ENCODE peak calls at places on chromosomes 5 and 9, in seven cellular contexts. One of them, this sample, is unnamed.

GRCh38 chr5:72093231-72093630 is 14.0 kb upstream of the MAP1B start:
- DNase-seq in GM12865: no peak
- DNase-seq in epithelial cell of esophagus: peak
- DNase-seq in GM13976: no peak
- DNase-seq in GM23338: no peak
- DNase-seq in fibroblast of mammary gland: peak
- DNase-seq in CD8-positive, alpha-beta T cell: no peak
- DNase-seq in this sample: no peak

GRCh38 chr5:61246768-61247307 is 84.6 kb upstream of the SMIM15 start:
- DNase-seq in GM12865: no peak
- DNase-seq in epithelial cell of esophagus: no peak
- DNase-seq in GM13976: no peak
- DNase-seq in GM23338: no peak
- DNase-seq in fibroblast of mammary gland: no peak
- DNase-seq in CD8-positive, alpha-beta T cell: no peak
- DNase-seq in this sample: no peak

GRCh38 chr5:4866131-4866659 is 273.9 kb upstream of the ADAMTS16 start:
- DNase-seq in GM12865: no peak
- DNase-seq in epithelial cell of esophagus: no peak
- DNase-seq in GM13976: no peak
- DNase-seq in GM23338: no peak
- DNase-seq in fibroblast of mammary gland: no peak
- DNase-seq in CD8-positive, alpha-beta T cell: no peak
- DNase-seq in this sample: no peak

GRCh38 chr9:77127071-77127470 is 50.3 kb upstream of the VPS13A start:
- DNase-seq in GM12865: no peak
- DNase-seq in epithelial cell of esophagus: no peak
- DNase-seq in GM13976: no peak
- DNase-seq in GM23338: no peak
- DNase-seq in fibroblast of mammary gland: no peak
- DNase-seq in CD8-positive, alpha-beta T cell: no peak
- DNase-seq in this sample: no peak

GRCh38 chr5:95995947-95996489 is 34.4 kb upstream of the ELL2 start:
- DNase-seq in GM12865: no peak
- DNase-seq in epithelial cell of esophagus: no peak
- DNase-seq in GM13976: no peak
- DNase-seq in GM23338: peak
- DNase-seq in fibroblast of mammary gland: no peak
- DNase-seq in CD8-positive, alpha-beta T cell: no peak
- DNase-seq in this sample: no peak

GRCh38 chr5:150757087-150757649 is 1.6 kb downstream of the DCTN4 start:
- DNase-seq in GM12865: no peak
- DNase-seq in epithelial cell of esophagus: peak
- DNase-seq in GM13976: no peak
- DNase-seq in GM23338: no peak
- DNase-seq in fibroblast of mammary gland: peak
- DNase-seq in CD8-positive, alpha-beta T cell: no peak
- DNase-seq in this sample: no peak

GRCh38 chr9:88312517-88313103 is 75.6 kb upstream of the SPIN1 start:
- DNase-seq in GM12865: no peak
- DNase-seq in epithelial cell of esophagus: no peak
- DNase-seq in GM13976: no peak
- DNase-seq in GM23338: no peak
- DNase-seq in fibroblast of mammary gland: no peak
- DNase-seq in CD8-positive, alpha-beta T cell: no peak
- DNase-seq in this sample: no peak

GRCh38 chr9:77440057-77440456 is 208.1 kb downstream of the GNA14 start:
- DNase-seq in GM12865: no peak
- DNase-seq in epithelial cell of esophagus: no peak
- DNase-seq in GM13976: no peak
- DNase-seq in GM23338: peak
- DNase-seq in fibroblast of mammary gland: peak
- DNase-seq in CD8-positive, alpha-beta T cell: no peak
- DNase-seq in this sample: no peak

GRCh38 chr5:111259636-111260035 is 35.5 kb downstream of the CAMK4 start:
- DNase-seq in GM12865: no peak
- DNase-seq in epithelial cell of esophagus: no peak
- DNase-seq in GM13976: no peak
- DNase-seq in GM23338: no peak
- DNase-seq in fibroblast of mammary gland: no peak
- DNase-seq in CD8-positive, alpha-beta T cell: no peak
- DNase-seq in this sample: no peak

GRCh38 chr9:34540826-34541225 is 18.0 kb upstream of the ENHO start:
- DNase-seq in GM12865: no peak
- DNase-seq in epithelial cell of esophagus: peak
- DNase-seq in GM13976: no peak
- DNase-seq in GM23338: no peak
- DNase-seq in fibroblast of mammary gland: peak
- DNase-seq in CD8-positive, alpha-beta T cell: no peak
- DNase-seq in this sample: no peak

GRCh38 chr9:71001780-71002386 is 119.5 kb downstream of the TRPM3 start:
- DNase-seq in GM12865: peak
- DNase-seq in epithelial cell of esophagus: peak
- DNase-seq in GM13976: peak
- DNase-seq in GM23338: peak
- DNase-seq in fibroblast of mammary gland: peak
- DNase-seq in CD8-positive, alpha-beta T cell: no peak
- DNase-seq in this sample: peak

GRCh38 chr9:134908524-134909364 is 9.0 kb downstream of the FCN1 start:
- DNase-seq in GM12865: no peak
- DNase-seq in epithelial cell of esophagus: no peak
- DNase-seq in GM13976: no peak
- DNase-seq in GM23338: no peak
- DNase-seq in fibroblast of mammary gland: no peak
- DNase-seq in CD8-positive, alpha-beta T cell: no peak
- DNase-seq in this sample: no peak

GRCh38 chr5:172931001-172931536 is 28.2 kb upstream of the RPL26L1 start:
- DNase-seq in GM12865: peak
- DNase-seq in epithelial cell of esophagus: peak
- DNase-seq in GM13976: no peak
- DNase-seq in GM23338: no peak
- DNase-seq in fibroblast of mammary gland: peak
- DNase-seq in CD8-positive, alpha-beta T cell: no peak
- DNase-seq in this sample: no peak

GRCh38 chr9:4292781-4293180 is 7.1 kb downstream of the GLIS3 start:
- DNase-seq in GM12865: no peak
- DNase-seq in epithelial cell of esophagus: peak
- DNase-seq in GM13976: no peak
- DNase-seq in GM23338: no peak
- DNase-seq in fibroblast of mammary gland: peak
- DNase-seq in CD8-positive, alpha-beta T cell: no peak
- DNase-seq in this sample: no peak

GRCh38 chr9:137986268-137987099 is 108.9 kb downstream of the CACNA1B start:
- DNase-seq in GM12865: no peak
- DNase-seq in epithelial cell of esophagus: no peak
- DNase-seq in GM13976: no peak
- DNase-seq in GM23338: no peak
- DNase-seq in fibroblast of mammary gland: no peak
- DNase-seq in CD8-positive, alpha-beta T cell: no peak
- DNase-seq in this sample: no peak

GRCh38 chr5:91101777-91102379 is 281.2 kb downstream of the ARRDC3 start:
- DNase-seq in GM12865: peak
- DNase-seq in epithelial cell of esophagus: peak
- DNase-seq in GM13976: peak
- DNase-seq in GM23338: peak
- DNase-seq in fibroblast of mammary gland: peak
- DNase-seq in CD8-positive, alpha-beta T cell: no peak
- DNase-seq in this sample: peak

GRCh38 chr9:89448381-89448780 is 49.5 kb downstream of the SEMA4D start:
- DNase-seq in GM12865: no peak
- DNase-seq in epithelial cell of esophagus: no peak
- DNase-seq in GM13976: peak
- DNase-seq in GM23338: no peak
- DNase-seq in fibroblast of mammary gland: no peak
- DNase-seq in CD8-positive, alpha-beta T cell: no peak
- DNase-seq in this sample: peak

GRCh38 chr5:143683459-143683858 is 128.5 kb upstream of the HMHB1 start:
- DNase-seq in GM12865: no peak
- DNase-seq in epithelial cell of esophagus: peak
- DNase-seq in GM13976: no peak
- DNase-seq in GM23338: no peak
- DNase-seq in fibroblast of mammary gland: no peak
- DNase-seq in CD8-positive, alpha-beta T cell: no peak
- DNase-seq in this sample: no peak

GRCh38 chr5:135206862-135207261 is 172.8 kb upstream of the PITX1 start:
- DNase-seq in GM12865: no peak
- DNase-seq in epithelial cell of esophagus: no peak
- DNase-seq in GM13976: no peak
- DNase-seq in GM23338: no peak
- DNase-seq in fibroblast of mammary gland: no peak
- DNase-seq in CD8-positive, alpha-beta T cell: no peak
- DNase-seq in this sample: no peak

GRCh38 chr5:135205616-135206349 is 171.8 kb upstream of the PITX1 start:
- DNase-seq in GM12865: no peak
- DNase-seq in epithelial cell of esophagus: no peak
- DNase-seq in GM13976: no peak
- DNase-seq in GM23338: no peak
- DNase-seq in fibroblast of mammary gland: peak
- DNase-seq in CD8-positive, alpha-beta T cell: no peak
- DNase-seq in this sample: no peak

GRCh38 chr5:135204151-135204600 is 170.1 kb upstream of the PITX1 start:
- DNase-seq in GM12865: no peak
- DNase-seq in epithelial cell of esophagus: no peak
- DNase-seq in GM13976: no peak
- DNase-seq in GM23338: peak
- DNase-seq in fibroblast of mammary gland: no peak
- DNase-seq in CD8-positive, alpha-beta T cell: no peak
- DNase-seq in this sample: no peak

GRCh38 chr5:135203019-135203418 is 169.0 kb upstream of the PITX1 start:
- DNase-seq in GM12865: no peak
- DNase-seq in epithelial cell of esophagus: no peak
- DNase-seq in GM13976: no peak
- DNase-seq in GM23338: peak
- DNase-seq in fibroblast of mammary gland: no peak
- DNase-seq in CD8-positive, alpha-beta T cell: no peak
- DNase-seq in this sample: no peak

DNA sequence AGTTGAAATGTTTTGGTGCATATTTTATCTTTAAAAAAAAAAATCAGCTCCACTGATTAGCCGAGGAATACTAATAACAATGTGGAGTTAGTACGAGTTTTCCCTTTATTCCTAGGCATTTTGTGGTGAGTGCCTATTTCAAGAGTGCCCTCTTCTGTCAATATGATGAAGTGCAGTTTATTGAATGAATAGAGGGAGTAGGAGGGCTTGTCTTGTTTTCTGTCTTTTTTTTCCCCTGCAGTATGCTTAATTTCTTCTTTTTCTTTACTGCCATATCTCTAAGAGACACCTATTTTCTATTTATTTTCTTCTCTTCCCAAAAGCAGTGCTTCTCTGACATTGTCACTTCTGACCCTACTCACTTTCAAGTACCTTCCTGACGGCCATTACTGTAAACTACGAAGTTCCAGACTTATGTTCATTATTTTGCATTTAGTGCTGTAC is 169.6 kb upstream of the PITX1 start:
- DNase-seq in GM12865: peak
- DNase-seq in epithelial cell of esophagus: peak
- DNase-seq in GM13976: no peak
- DNase-seq in GM23338: peak
- DNase-seq in fibroblast of mammary gland: peak
- DNase-seq in CD8-positive, alpha-beta T cell: no peak
- DNase-seq in this sample: no peak
- TF ChIP-seq CTCF in GM12865: peak
- TF ChIP-seq CTCF in epithelial cell of esophagus: peak
- TF ChIP-seq CTCF in GM13976: peak
- TF ChIP-seq CTCF in GM23338: peak
- TF ChIP-seq CTCF in fibroblast of mammary gland: peak
- TF ChIP-seq CTCF in CD8-positive, alpha-beta T cell: no peak
- TF ChIP-seq CTCF in this sample: no peak

GRCh38 chr5:34903260-34903659 is 12.0 kb downstream of the RAD1 start:
- DNase-seq in GM12865: no peak
- DNase-seq in epithelial cell of esophagus: no peak
- DNase-seq in GM13976: no peak
- DNase-seq in GM23338: no peak
- DNase-seq in fibroblast of mammary gland: no peak
- DNase-seq in CD8-positive, alpha-beta T cell: no peak
- DNase-seq in this sample: no peak

GRCh38 chr5:34900660-34901059 is 14.6 kb downstream of the RAD1 start:
- DNase-seq in GM12865: no peak
- DNase-seq in epithelial cell of esophagus: no peak
- DNase-seq in GM13976: no peak
- DNase-seq in GM23338: no peak
- DNase-seq in fibroblast of mammary gland: no peak
- DNase-seq in CD8-positive, alpha-beta T cell: no peak
- DNase-seq in this sample: no peak

GRCh38 chr5:34905564-34905963 is 9.7 kb downstream of the RAD1 start:
- DNase-seq in GM12865: no peak
- DNase-seq in epithelial cell of esophagus: peak
- DNase-seq in GM13976: no peak
- DNase-seq in GM23338: peak
- DNase-seq in fibroblast of mammary gland: peak
- DNase-seq in CD8-positive, alpha-beta T cell: no peak
- DNase-seq in this sample: no peak
- TF ChIP-seq CTCF in GM12865: no peak
- TF ChIP-seq CTCF in epithelial cell of esophagus: peak
- TF ChIP-seq CTCF in GM13976: no peak
- TF ChIP-seq CTCF in GM23338: peak
- TF ChIP-seq CTCF in fibroblast of mammary gland: peak
- TF ChIP-seq CTCF in CD8-positive, alpha-beta T cell: no peak
- TF ChIP-seq CTCF in this sample: no peak

DNA sequence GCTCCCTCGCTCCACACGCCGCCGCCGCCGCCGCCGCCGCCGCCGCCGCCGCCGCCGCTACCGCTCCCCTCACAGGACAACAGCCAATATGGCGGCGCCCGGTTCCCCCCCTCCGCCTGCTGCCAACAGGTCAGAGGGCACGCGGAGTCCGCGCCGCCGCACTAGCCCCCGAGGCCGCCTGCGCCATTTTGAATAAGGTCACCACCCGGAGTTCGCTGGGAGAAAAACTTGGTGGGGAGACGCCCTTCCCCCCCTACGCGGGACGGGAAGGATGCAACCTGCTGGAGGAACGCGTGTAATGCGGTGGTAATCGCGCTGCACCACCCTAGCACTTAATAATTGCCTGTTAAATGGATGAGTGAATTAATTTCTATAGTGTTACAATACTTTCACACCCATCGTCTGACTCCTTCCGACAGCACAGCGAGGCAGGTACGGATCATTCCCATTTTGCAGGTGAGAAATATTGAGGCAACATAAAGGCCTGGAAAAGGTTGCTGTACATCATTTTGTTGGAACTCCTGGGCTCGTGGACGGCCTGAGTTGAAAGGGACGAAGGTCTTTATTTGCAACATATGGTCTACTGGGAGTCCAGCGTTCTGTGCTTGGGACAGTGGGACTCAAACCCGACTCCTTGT is at the start of gene FAM193B:
- DNase-seq in GM12865: peak
- DNase-seq in epithelial cell of esophagus: peak
- DNase-seq in GM13976: peak
- DNase-seq in GM23338: peak
- DNase-seq in fibroblast of mammary gland: peak
- DNase-seq in CD8-positive, alpha-beta T cell: peak
- DNase-seq in this sample: peak
- TF ChIP-seq CTCF in GM12865: no peak
- TF ChIP-seq CTCF in epithelial cell of esophagus: peak
- TF ChIP-seq CTCF in GM13976: no peak
- TF ChIP-seq CTCF in GM23338: peak
- TF ChIP-seq CTCF in fibroblast of mammary gland: peak
- TF ChIP-seq CTCF in CD8-positive, alpha-beta T cell: no peak
- TF ChIP-seq CTCF in this sample: no peak

GRCh38 chr5:108481355-108481931 is 99.5 kb upstream of the FBXL17 start:
- DNase-seq in GM12865: peak
- DNase-seq in epithelial cell of esophagus: peak
- DNase-seq in GM13976: peak
- DNase-seq in GM23338: peak
- DNase-seq in fibroblast of mammary gland: peak
- DNase-seq in CD8-positive, alpha-beta T cell: no peak
- DNase-seq in this sample: peak
- TF ChIP-seq CTCF in GM12865: peak
- TF ChIP-seq CTCF in epithelial cell of esophagus: peak
- TF ChIP-seq CTCF in GM13976: peak
- TF ChIP-seq CTCF in GM23338: peak
- TF ChIP-seq CTCF in fibroblast of mammary gland: peak
- TF ChIP-seq CTCF in CD8-positive, alpha-beta T cell: no peak
- TF ChIP-seq CTCF in this sample: no peak